ENCODE peak calls at places on chromosomes 13 and 19, in ten cellular contexts. C is natural killer cell, E is fibroblast of lung, X is PC-3, U is cardiac muscle cell, K is bronchial epithelial cell, V is upper lobe of right lung, Q is choroid plexus epithelial cell, Y is fibroblast of mammary gland, N is PC-9. J is an unnamed sample.

GRCh38 chr13:39536274-39536673 is 66.7 kb downstream of the LHFPL6 start:
- DNase-seq in E (no peak), Y (peak), X (no peak), K (no peak), V (no peak), N (no peak), U (no peak), Q (no peak), C (no peak), J (no peak)

GRCh38 chr13:21395953-21396352 is 63.1 kb downstream of the ZDHHC20 start:
- DNase-seq in U (no peak), E (no peak), N (no peak), K (no peak), Q (no peak), X (no peak), C (no peak), V (no peak), Y (no peak), J (no peak)

GRCh38 chr13:56586966-56587365 is 553.8 kb upstream of the PRR20A start:
- DNase-seq in U (no peak), V (no peak), K (no peak), N (no peak), Y (no peak), C (no peak), X (no peak), Q (no peak), E (no peak), J (no peak)

GRCh38 chr13:81001828-81002385 is 661.0 kb upstream of the SPRY2 start:
- DNase-seq in C (no peak), X (no peak), E (no peak), Q (peak), Y (no peak), K (no peak), V (no peak), U (no peak), N (no peak), J (no peak)

GRCh38 chr13:28067526-28067925 is 32.9 kb downstream of the FLT3 start:
- DNase-seq in Y (no peak), E (no peak), K (no peak), C (no peak), Q (no peak), N (no peak), V (no peak), X (no peak), U (no peak), J (no peak)

GRCh38 chr19:31627824-31628223 is 278.6 kb upstream of the TSHZ3 start:
- DNase-seq in U (no peak), X (no peak), V (no peak), N (no peak), K (no peak), C (no peak), Y (no peak), E (no peak), Q (no peak), J (no peak)

GRCh38 chr13:25783480-25784081 is 268.2 kb downstream of the SHISA2 start:
- DNase-seq in Y (no peak), E (no peak), U (no peak), K (no peak), C (no peak), X (no peak), N (no peak), Q (no peak), V (no peak), J (no peak)

GRCh38 chr19:47376589-47377144 is 27.6 kb downstream of the DHX34 start:
- DNase-seq in U (no peak), K (no peak), E (no peak), C (no peak), Q (no peak), Y (no peak), V (no peak), N (no peak), X (no peak), J (no peak)

GRCh38 chr13:111302045-111302722 is 18.3 kb upstream of the TEX29 start:
- DNase-seq in Q (no peak), V (no peak), X (no peak), K (peak), U (no peak), E (no peak), N (no peak), Y (no peak), C (no peak), J (no peak)

GRCh38 chr13:77919351-77920294 is 992 bp upstream of the EDNRB start:
- DNase-seq in V (peak), E (peak), N (no peak), X (no peak), U (peak), C (no peak), Y (peak), Q (peak), K (no peak), J (no peak)

GRCh38 chr13:110872034-110872767 is 42.7 kb downstream of the ANKRD10 start:
- DNase-seq in V (no peak), Y (peak), X (no peak), U (no peak), Q (peak), K (no peak), E (no peak), N (no peak), C (no peak), J (no peak)

GRCh38 chr19:54453921-54454780 is 5.2 kb downstream of the LENG8 start:
- DNase-seq in C (no peak), E (no peak), Q (no peak), X (no peak), N (no peak), V (no peak), U (no peak), K (no peak), Y (no peak), J (no peak)

GRCh38 chr19:916645-917322 is 349 bp upstream of the KISS1R start:
- DNase-seq in U (no peak), Y (no peak), C (no peak), K (no peak), X (no peak), V (no peak), E (no peak), N (no peak), Q (no peak), J (peak)

GRCh38 chr19:5850743-5851293 is 431 bp downstream of the FUT3 start:
- DNase-seq in Q (peak), N (peak), X (peak), E (peak), V (peak), Y (peak), U (peak), C (no peak), K (peak), J (no peak)

GRCh38 chr19:55173717-55174409 is 6.2 kb downstream of the SYT5 start:
- DNase-seq in Y (peak), K (peak), E (peak), C (no peak), N (peak), V (peak), X (peak), Q (peak), U (peak), J (peak)

GRCh38 chr19:54186934-54187381 is 2.4 kb downstream of the MBOAT7 start:
- DNase-seq in Q (no peak), U (no peak), X (no peak), K (no peak), E (no peak), C (no peak), Y (no peak), N (no peak), V (no peak), J (no peak)

GRCh38 chr19:53504903-53505302 is 33.0 kb upstream of the ZNF331 start:
- DNase-seq in E (peak), V (no peak), C (no peak), N (no peak), X (no peak), K (no peak), Q (peak), Y (peak), U (no peak), J (no peak)

GRCh38 chr19:3440082-3440481 is 40.2 kb downstream of the SMIM24 start:
- DNase-seq in E (no peak), N (no peak), U (peak), Q (no peak), Y (peak), K (no peak), X (peak), V (no peak), C (peak), J (peak)

GRCh38 chr19:46537136-46538097 is 41.8 kb upstream of the PNMA8B start:
- DNase-seq in E (peak), Q (peak), K (peak), V (peak), Y (peak), U (peak), X (peak), N (no peak), C (peak), J (peak)

GRCh38 chr19:4584670-4585460 is 25.4 kb upstream of the SEMA6B start:
- DNase-seq in N (no peak), U (peak), Q (no peak), K (no peak), E (no peak), V (no peak), Y (no peak), C (no peak), X (no peak), J (no peak)

GRCh38 chr13:77176350-77176749 is 149.4 kb upstream of the FBXL3 start:
- DNase-seq in E (peak), Y (peak), K (peak), X (peak), Q (peak), U (peak), V (no peak), N (no peak), C (no peak), J (no peak)

GRCh38 chr13:25324100-25324499 is 22.7 kb downstream of the NUP58 start:
- DNase-seq in U (no peak), E (no peak), Q (peak), Y (no peak), X (no peak), K (no peak), C (no peak), V (no peak), N (no peak), J (no peak)

GRCh38 chr19:287381-287871 is 3.8 kb downstream of the PLPP2 start:
- DNase-seq in N (no peak), Y (no peak), V (peak), E (no peak), C (no peak), K (no peak), X (no peak), U (no peak), Q (no peak), J (no peak)

GRCh38 chr19:54420383-54421168 is 5.3 kb downstream of the TTYH1 start:
- DNase-seq in C (no peak), X (no peak), Y (peak), U (peak), N (no peak), V (no peak), K (no peak), Q (no peak), E (no peak), J (no peak)

GRCh38 chr13:43730642-43731041 is 56.1 kb downstream of the ENOX1 start:
- DNase-seq in K (peak), Q (peak), U (peak), C (no peak), N (no peak), Y (peak), V (no peak), X (no peak), E (peak), J (no peak)

GRCh38 chr13:41520699-41521630 is 63.6 kb downstream of the RGCC start:
- DNase-seq in V (no peak), U (peak), N (no peak), C (no peak), Q (no peak), X (no peak), E (peak), Y (peak), K (no peak), J (no peak)

GRCh38 chr19:47778954-47779351 is 450 bp downstream of the SELENOW start:
- DNase-seq in K (no peak), C (no peak), E (no peak), Q (peak), N (no peak), V (no peak), U (peak), X (no peak), Y (peak), J (no peak)

GRCh38 chr13:92158335-92158734 is 759.9 kb downstream of the GPC5 start:
- DNase-seq in U (peak), Q (peak), C (no peak), Y (peak), V (no peak), X (peak), N (no peak), E (peak), K (peak), J (no peak)

GRCh38 chr13:63773476-63773875 is 2357.8 kb upstream of the PCDH20 start:
- DNase-seq in K (no peak), U (no peak), E (no peak), V (no peak), C (no peak), X (no peak), Y (no peak), Q (no peak), N (no peak), J (no peak)

GRCh38 chr13:50543767-50544166 is 299.7 kb downstream of the DLEU7 start:
- DNase-seq in E (peak), N (no peak), X (peak), V (no peak), C (no peak), Y (peak), U (peak), K (peak), Q (peak), J (no peak)

GRCh38 chr13:94860981-94861407 is 148.6 kb upstream of the SOX21 start:
- DNase-seq in C (no peak), K (peak), E (peak), Q (peak), Y (peak), U (peak), V (no peak), X (peak), N (no peak), J (no peak)

GRCh38 chr19:5282926-5283325 is 57.7 kb downstream of the PTPRS start:
- DNase-seq in U (no peak), Y (no peak), X (no peak), V (no peak), E (no peak), K (no peak), C (no peak), Q (no peak), N (no peak), J (no peak)

GRCh38 chr19:14835011-14835410 is at the start of the genes OR7A5 and OR7C1:
- DNase-seq in U (peak), K (no peak), C (no peak), X (no peak), V (no peak), Y (peak), Q (peak), E (peak), N (peak), J (no peak)

GRCh38 chr19:17555929-17556813 is 722 bp downstream of the COLGALT1 start:
- DNase-seq in Y (peak), C (no peak), Q (peak), X (peak), V (peak), U (peak), E (peak), N (peak), K (peak), J (no peak)

GRCh38 chr19:14758816-14759215 is 19.5 kb downstream of the ADGRE2 start:
- DNase-seq in N (no peak), Y (no peak), U (no peak), Q (peak), C (no peak), E (no peak), V (no peak), X (peak), K (peak), J (no peak)

GRCh38 chr13:48626077-48626449 is 27.7 kb upstream of the CYSLTR2 start:
- DNase-seq in Q (peak), X (no peak), K (no peak), E (peak), C (no peak), N (no peak), V (no peak), Y (peak), U (peak), J (no peak)

GRCh38 chr13:29730253-29730652 is 120.2 kb downstream of the UBL3 start:
- DNase-seq in C (no peak), E (no peak), K (no peak), N (no peak), Y (no peak), V (no peak), U (no peak), Q (no peak), X (peak), J (no peak)

GRCh38 chr13:94312511-94313191 is 166.8 kb downstream of the DCT start:
- DNase-seq in N (no peak), C (no peak), V (no peak), U (no peak), Q (peak), E (no peak), K (peak), X (no peak), Y (no peak), J (peak)

GRCh38 chr19:33302175-33302973 is at the start of gene CEBPA:
- DNase-seq in U (peak), X (peak), C (peak), K (peak), Y (peak), V (peak), Q (peak), N (peak), E (peak), J (peak)
- TF ChIP-seq CTCF in U (no peak), X (no peak), C (peak), K (peak), Y (no peak), V (peak), Q (peak), N (no peak), E (peak), J (peak)

GRCh38 chr19:33340991-33341390 is 32.5 kb upstream of the CEBPG start:
- DNase-seq in K (no peak), E (no peak), N (no peak), Y (no peak), U (no peak), V (no peak), Q (no peak), C (no peak), X (no peak), J (no peak)
- TF ChIP-seq CTCF in K (no peak), E (no peak), N (no peak), Y (no peak), U (no peak), V (no peak), Q (no peak), C (no peak), X (no peak), J (no peak)

GRCh38 chr19:49489601-49490167 is 2.3 kb downstream of the RPL13A start:
- DNase-seq in Q (no peak), V (no peak), K (no peak), N (no peak), Y (peak), X (no peak), C (no peak), U (no peak), E (no peak), J (no peak)
- TF ChIP-seq CTCF in Q (peak), V (no peak), K (no peak), N (no peak), Y (no peak), X (no peak), C (no peak), U (no peak), E (no peak), J (peak)

DNA sequence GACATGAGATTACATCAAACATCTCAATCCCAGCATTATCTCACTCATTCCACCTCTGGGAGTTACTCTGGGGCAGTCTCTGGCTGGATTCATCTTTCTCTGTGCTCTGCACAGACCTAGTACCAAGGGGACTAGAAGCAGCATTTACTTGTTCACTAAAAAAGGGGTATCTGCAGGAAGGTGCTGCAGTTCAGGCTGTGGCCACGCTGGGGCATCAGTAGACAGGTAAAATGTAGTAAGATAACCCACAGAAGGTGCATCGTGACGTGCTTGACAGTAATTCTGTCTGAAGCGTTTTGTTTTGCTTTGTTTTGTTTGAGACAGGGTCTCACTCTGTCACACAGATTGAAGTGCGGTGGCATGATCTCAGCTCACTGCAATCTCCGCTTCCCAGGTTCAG is 29.3 kb downstream of the ZNF564 start:
- DNase-seq in Y (no peak), V (no peak), E (no peak), K (no peak), N (no peak), U (no peak), Q (no peak), C (no peak), X (no peak), J (no peak)
- TF ChIP-seq CTCF in Y (no peak), V (no peak), E (peak), K (peak), N (no peak), U (no peak), Q (no peak), C (no peak), X (peak), J (no peak)

DNA sequence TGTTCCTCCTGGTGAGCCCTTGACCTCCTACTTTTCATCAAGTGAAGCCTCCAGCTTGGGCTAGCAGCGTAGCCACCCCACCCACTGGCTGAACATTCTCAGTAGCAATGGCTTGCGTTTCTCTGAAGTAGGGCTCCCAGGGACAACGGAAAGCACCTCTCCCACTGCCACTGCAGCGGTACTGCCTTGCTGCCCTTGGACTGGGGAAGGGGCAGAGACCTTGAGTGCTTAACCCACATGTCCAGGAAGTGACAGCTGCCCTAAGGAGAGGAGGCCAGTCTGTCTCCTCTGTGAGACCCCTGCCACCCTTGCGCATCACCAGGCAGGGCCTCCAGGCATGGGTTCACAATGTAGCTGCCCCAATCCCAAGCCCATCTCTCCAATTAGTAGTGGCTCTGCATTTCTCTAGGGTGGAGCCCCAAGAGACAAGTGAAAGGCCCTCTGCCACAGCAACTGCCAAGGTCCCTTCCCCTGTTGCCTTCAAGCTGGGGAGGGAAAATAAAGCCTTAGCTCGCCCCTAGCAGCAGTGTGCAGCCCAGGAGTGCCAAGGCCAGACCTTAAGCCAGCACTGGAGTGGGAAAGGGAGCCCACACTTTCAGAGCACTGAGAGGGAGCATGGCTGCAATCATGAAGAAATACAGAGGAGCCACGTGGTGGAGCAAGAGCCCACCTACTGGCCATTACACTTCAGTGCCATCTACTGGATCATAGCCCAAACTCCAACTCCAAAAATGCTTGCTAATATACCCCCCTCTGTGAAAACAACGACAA is 175.9 kb upstream of the TRPC4 start:
- DNase-seq in N (no peak), C (no peak), Q (peak), X (peak), E (peak), K (peak), Y (peak), V (no peak), U (peak), J (no peak)
- TF ChIP-seq CTCF in N (peak), C (no peak), Q (peak), X (peak), E (peak), K (peak), Y (peak), V (no peak), U (peak), J (peak)

GRCh38 chr19:58571575-58571947 is 1.6 kb downstream of the MZF1 start:
- DNase-seq in X (no peak), C (no peak), Y (no peak), V (peak), U (no peak), N (no peak), E (no peak), K (no peak), Q (no peak), J (no peak)

GRCh38 chr19:58572026-58572817 is 913 bp downstream of the MZF1 start:
- DNase-seq in V (no peak), U (no peak), K (no peak), Q (no peak), X (no peak), C (peak), N (no peak), E (no peak), Y (no peak), J (no peak)

GRCh38 chr19:58573658-58574164 is 576 bp upstream of the MZF1 start:
- DNase-seq in E (no peak), Y (no peak), K (no peak), V (no peak), X (no peak), N (no peak), C (no peak), U (no peak), Q (no peak), J (no peak)

GRCh38 chr19:58570770-58571574 is 2.2 kb downstream of the MZF1 start:
- DNase-seq in X (no peak), C (peak), N (no peak), V (peak), E (no peak), Q (no peak), U (no peak), K (no peak), Y (no peak), J (no peak)

GRCh38 chr19:58572818-58573657 is at the start of gene MZF1:
- DNase-seq in Y (peak), V (peak), K (peak), E (peak), C (peak), N (no peak), Q (peak), U (peak), X (peak), J (peak)
- TF ChIP-seq CTCF in Y (no peak), V (peak), K (peak), E (no peak), C (no peak), N (no peak), Q (peak), U (no peak), X (no peak), J (no peak)